ENCODE peak calls at places on chromosomes 7 and 10, in four cellular contexts. One of them, this sample, is unnamed.

GRCh38 chr10:103491729-103492364 is 1.7 kb upstream of the NEURL1 start:
- DNase-seq in CD4-positive, alpha-beta memory T cell: no peak
- DNase-seq in GM12878: no peak
- DNase-seq in gastrocnemius medialis: no peak
- DNase-seq in this sample: peak; percentile 39

GRCh38 chr10:14487511-14487909 is 156.8 kb upstream of the FRMD4A start:
- DNase-seq in CD4-positive, alpha-beta memory T cell: no peak
- DNase-seq in GM12878: no peak
- DNase-seq in gastrocnemius medialis: no peak
- DNase-seq in this sample: no peak

GRCh38 chr10:111968624-111969023 is 214.9 kb downstream of the GPAM start:
- DNase-seq in CD4-positive, alpha-beta memory T cell: no peak
- DNase-seq in GM12878: no peak
- DNase-seq in gastrocnemius medialis: no peak
- DNase-seq in this sample: no peak

GRCh38 chr10:72315611-72316385 is 38.9 kb downstream of the DNAJB12 start:
- DNase-seq in CD4-positive, alpha-beta memory T cell: no peak
- DNase-seq in GM12878: no peak
- DNase-seq in gastrocnemius medialis: peak; percentile 94
- DNase-seq in this sample: no peak

GRCh38 chr10:106540606-106541005 is 623.9 kb downstream of the SORCS1 start:
- DNase-seq in CD4-positive, alpha-beta memory T cell: no peak
- DNase-seq in GM12878: no peak
- DNase-seq in gastrocnemius medialis: no peak
- DNase-seq in this sample: peak; percentile 77

GRCh38 chr7:36015733-36016132 is 137.3 kb upstream of the EEPD1 start:
- DNase-seq in CD4-positive, alpha-beta memory T cell: no peak
- DNase-seq in GM12878: no peak
- DNase-seq in gastrocnemius medialis: no peak
- DNase-seq in this sample: no peak

GRCh38 chr10:65670087-65670486 is 1255.7 kb upstream of the LRRTM3 start:
- DNase-seq in CD4-positive, alpha-beta memory T cell: no peak
- DNase-seq in GM12878: no peak
- DNase-seq in gastrocnemius medialis: no peak
- DNase-seq in this sample: no peak

GRCh38 chr10:124621637-124622036 is 122.5 kb downstream of the FAM53B start:
- DNase-seq in CD4-positive, alpha-beta memory T cell: no peak
- DNase-seq in GM12878: no peak
- DNase-seq in gastrocnemius medialis: no peak
- DNase-seq in this sample: no peak

GRCh38 chr10:11242443-11243386 is 225.0 kb downstream of the CELF2 start:
- DNase-seq in CD4-positive, alpha-beta memory T cell: no peak
- DNase-seq in GM12878: peak; percentile 90
- DNase-seq in gastrocnemius medialis: no peak
- DNase-seq in this sample: peak; percentile 1

GRCh38 chr10:112115781-112116385 is 67.7 kb downstream of the GPAM start:
- DNase-seq in CD4-positive, alpha-beta memory T cell: peak; percentile 20
- DNase-seq in GM12878: no peak
- DNase-seq in gastrocnemius medialis: peak; percentile 23
- DNase-seq in this sample: peak; percentile 58

GRCh38 chr10:116690356-116691078 is 51.8 kb downstream of the HSPA12A start:
- DNase-seq in CD4-positive, alpha-beta memory T cell: no peak
- DNase-seq in GM12878: no peak
- DNase-seq in gastrocnemius medialis: no peak
- DNase-seq in this sample: no peak

GRCh38 chr7:130838738-130839137 is 104.7 kb upstream of the KLF14 start:
- DNase-seq in CD4-positive, alpha-beta memory T cell: no peak
- DNase-seq in GM12878: peak; percentile 15
- DNase-seq in gastrocnemius medialis: no peak
- DNase-seq in this sample: no peak

GRCh38 chr10:35607475-35608316 is 2.6 kb downstream of the GJD4 start:
- DNase-seq in CD4-positive, alpha-beta memory T cell: peak; percentile 1
- DNase-seq in GM12878: no peak
- DNase-seq in gastrocnemius medialis: no peak
- DNase-seq in this sample: no peak

GRCh38 chr10:82653244-82653933 is 778.4 kb downstream of the NRG3 start:
- DNase-seq in CD4-positive, alpha-beta memory T cell: no peak
- DNase-seq in GM12878: no peak
- DNase-seq in gastrocnemius medialis: no peak
- DNase-seq in this sample: no peak

GRCh38 chr10:22321156-22321711 is 335 bp downstream of the BMI1 start:
- DNase-seq in CD4-positive, alpha-beta memory T cell: peak; percentile 74
- DNase-seq in GM12878: no peak
- DNase-seq in gastrocnemius medialis: no peak
- DNase-seq in this sample: peak; percentile 83

GRCh38 chr10:35300063-35300699 is 36.1 kb upstream of the CCNY start:
- DNase-seq in CD4-positive, alpha-beta memory T cell: no peak
- DNase-seq in GM12878: peak; percentile 51
- DNase-seq in gastrocnemius medialis: peak; percentile 38
- DNase-seq in this sample: no peak

GRCh38 chr10:44416021-44416758 is 31.3 kb upstream of the CXCL12 start:
- DNase-seq in CD4-positive, alpha-beta memory T cell: no peak
- DNase-seq in GM12878: no peak
- DNase-seq in gastrocnemius medialis: no peak
- DNase-seq in this sample: no peak

GRCh38 chr10:28922127-28922526 is 244.8 kb downstream of the BAMBI start:
- DNase-seq in CD4-positive, alpha-beta memory T cell: no peak
- DNase-seq in GM12878: no peak
- DNase-seq in gastrocnemius medialis: no peak
- DNase-seq in this sample: no peak

GRCh38 chr7:1665721-1666250 is 4.3 kb upstream of the ELFN1 start:
- DNase-seq in CD4-positive, alpha-beta memory T cell: no peak
- DNase-seq in GM12878: no peak
- DNase-seq in gastrocnemius medialis: peak; percentile 2
- DNase-seq in this sample: peak; percentile 61

GRCh38 chr7:36390199-36391090 is 783 bp downstream of the ANLN start:
- DNase-seq in CD4-positive, alpha-beta memory T cell: peak; percentile 28
- DNase-seq in GM12878: no peak
- DNase-seq in gastrocnemius medialis: no peak
- DNase-seq in this sample: peak; percentile 90

GRCh38 chr10:97090035-97090434 is 95.7 kb downstream of the SLIT1 start:
- DNase-seq in CD4-positive, alpha-beta memory T cell: no peak
- DNase-seq in GM12878: no peak
- DNase-seq in gastrocnemius medialis: no peak
- DNase-seq in this sample: no peak

GRCh38 chr7:40463449-40463848 is 328.6 kb downstream of the SUGCT start:
- DNase-seq in CD4-positive, alpha-beta memory T cell: no peak
- DNase-seq in GM12878: no peak
- DNase-seq in gastrocnemius medialis: no peak
- DNase-seq in this sample: no peak

GRCh38 chr7:4010923-4011656 is 671.0 kb upstream of the FOXK1 start:
- DNase-seq in CD4-positive, alpha-beta memory T cell: no peak
- DNase-seq in GM12878: no peak
- DNase-seq in gastrocnemius medialis: no peak
- DNase-seq in this sample: no peak

GRCh38 chr7:37694208-37695080 is 10.9 kb downstream of the GPR141 start:
- DNase-seq in CD4-positive, alpha-beta memory T cell: no peak
- DNase-seq in GM12878: no peak
- DNase-seq in gastrocnemius medialis: no peak
- DNase-seq in this sample: no peak

GRCh38 chr7:73976761-73977625 is 51.0 kb upstream of the ELN start:
- DNase-seq in CD4-positive, alpha-beta memory T cell: no peak
- DNase-seq in GM12878: no peak
- DNase-seq in gastrocnemius medialis: peak; percentile 8
- DNase-seq in this sample: peak; percentile 20

GRCh38 chr7:31553636-31554035 is 39.7 kb downstream of the ITPRID1 start:
- DNase-seq in CD4-positive, alpha-beta memory T cell: no peak
- DNase-seq in GM12878: no peak
- DNase-seq in gastrocnemius medialis: no peak
- DNase-seq in this sample: no peak

GRCh38 chr7:127654404-127655392 is 2.7 kb downstream of the SND1 start:
- DNase-seq in CD4-positive, alpha-beta memory T cell: no peak
- DNase-seq in GM12878: no peak
- DNase-seq in gastrocnemius medialis: no peak
- DNase-seq in this sample: peak; percentile 18

GRCh38 chr7:33932221-33932620 is 26.9 kb downstream of the BMPER start:
- DNase-seq in CD4-positive, alpha-beta memory T cell: no peak
- DNase-seq in GM12878: no peak
- DNase-seq in gastrocnemius medialis: no peak
- DNase-seq in this sample: no peak

GRCh38 chr7:100476903-100477870 is 1.8 kb downstream of the TSC22D4 start:
- DNase-seq in CD4-positive, alpha-beta memory T cell: peak; percentile 29
- DNase-seq in GM12878: no peak
- DNase-seq in gastrocnemius medialis: no peak
- DNase-seq in this sample: no peak

GRCh38 chr7:55570939-55571338 is 1.4 kb downstream of the VOPP1 start:
- DNase-seq in CD4-positive, alpha-beta memory T cell: no peak
- DNase-seq in GM12878: no peak
- DNase-seq in gastrocnemius medialis: no peak
- DNase-seq in this sample: peak; percentile 26

GRCh38 chr10:103231047-103231551 is 14.6 kb upstream of the RPEL1 start:
- DNase-seq in CD4-positive, alpha-beta memory T cell: no peak
- DNase-seq in GM12878: no peak
- DNase-seq in gastrocnemius medialis: peak; percentile 68
- DNase-seq in this sample: peak; percentile 55

DNA sequence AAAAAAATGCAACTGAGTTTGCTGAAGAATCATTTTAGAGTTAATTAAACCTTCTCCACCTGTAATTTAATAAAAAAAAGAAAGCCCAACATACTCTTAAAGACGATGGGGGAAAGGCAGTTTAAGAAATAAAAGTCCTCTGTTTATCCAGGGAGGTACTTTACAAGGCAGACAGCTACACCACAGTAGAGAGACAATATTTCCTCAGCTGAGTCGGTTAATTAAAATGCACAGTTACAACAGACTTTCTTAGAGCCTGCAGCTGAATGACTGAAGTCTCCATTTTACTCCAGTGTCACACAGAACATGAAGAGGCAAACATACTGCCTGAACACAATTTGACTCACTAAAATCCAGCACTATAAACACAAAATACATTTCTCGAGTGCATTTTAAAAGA is 15.1 kb downstream of the LRRTM3 start:
- DNase-seq in CD4-positive, alpha-beta memory T cell: no peak
- DNase-seq in GM12878: no peak
- DNase-seq in gastrocnemius medialis: no peak
- DNase-seq in this sample: no peak
- H3K4me1 ChIP-seq in CD4-positive, alpha-beta memory T cell: no peaks in the 10 kb centered on the region
- H3K4me1 ChIP-seq in GM12878: no peaks in the 10 kb centered on the region
- H3K4me1 ChIP-seq in gastrocnemius medialis: no peaks in the 10 kb centered on the region
- H3K4me1 ChIP-seq in this sample: no peaks in the 10 kb centered on the region

GRCh38 chr10:58641095-58641531 is 128.4 kb downstream of the BICC1 start:
- DNase-seq in CD4-positive, alpha-beta memory T cell: no peak
- DNase-seq in GM12878: no peak
- DNase-seq in gastrocnemius medialis: no peak
- DNase-seq in this sample: peak; percentile 30

GRCh38 chr10:58638406-58638805 is 125.7 kb downstream of the BICC1 start:
- DNase-seq in CD4-positive, alpha-beta memory T cell: no peak
- DNase-seq in GM12878: no peak
- DNase-seq in gastrocnemius medialis: no peak
- DNase-seq in this sample: no peak

GRCh38 chr10:58642283-58642682 is 129.6 kb downstream of the BICC1 start:
- DNase-seq in CD4-positive, alpha-beta memory T cell: no peak
- DNase-seq in GM12878: no peak
- DNase-seq in gastrocnemius medialis: no peak
- DNase-seq in this sample: no peak

GRCh38 chr10:58641708-58642107 is 129.0 kb downstream of the BICC1 start:
- DNase-seq in CD4-positive, alpha-beta memory T cell: no peak
- DNase-seq in GM12878: no peak
- DNase-seq in gastrocnemius medialis: no peak
- DNase-seq in this sample: no peak

DNA sequence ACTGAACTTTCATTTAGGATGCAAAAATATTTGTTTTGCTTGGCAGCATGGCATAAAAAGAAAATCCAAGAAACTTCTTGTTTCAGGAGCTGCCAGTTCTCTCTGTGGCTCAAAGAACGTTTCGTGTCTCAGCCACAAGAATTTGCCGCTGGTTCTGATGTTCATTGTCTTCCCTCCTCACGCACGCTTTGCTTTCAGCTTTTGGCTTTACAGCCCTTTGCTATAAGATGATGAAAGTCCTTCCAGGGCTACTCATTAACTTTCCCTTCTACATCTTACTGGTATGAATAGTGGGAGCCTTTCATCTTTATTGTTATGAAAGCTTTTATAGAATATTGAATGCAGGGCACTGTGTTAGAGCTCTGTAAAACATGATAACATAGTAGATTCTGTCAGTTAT is 124.7 kb downstream of the BICC1 start:
- DNase-seq in CD4-positive, alpha-beta memory T cell: no peak
- DNase-seq in GM12878: no peak
- DNase-seq in gastrocnemius medialis: no peak
- DNase-seq in this sample: no peak
- H3K4me3 ChIP-seq in CD4-positive, alpha-beta memory T cell: no peak overlapping the region
- H3K4me3 ChIP-seq in GM12878: no peak overlapping the region
- H3K4me3 ChIP-seq in gastrocnemius medialis: no peak overlapping the region
- H3K4me3 ChIP-seq in this sample: no peak overlapping the region

GRCh38 chr10:110506448-110506847 is 8.7 kb downstream of the DUSP5 start:
- DNase-seq in CD4-positive, alpha-beta memory T cell: no peak
- DNase-seq in GM12878: no peak
- DNase-seq in gastrocnemius medialis: no peak
- DNase-seq in this sample: no peak

GRCh38 chr10:110504111-110504735 is 6.5 kb downstream of the DUSP5 start:
- DNase-seq in CD4-positive, alpha-beta memory T cell: peak; percentile 80
- DNase-seq in GM12878: peak; percentile 93
- DNase-seq in gastrocnemius medialis: peak; percentile 28
- DNase-seq in this sample: no peak

GRCh38 chr10:110507303-110507702 is 9.6 kb downstream of the DUSP5 start:
- DNase-seq in CD4-positive, alpha-beta memory T cell: no peak
- DNase-seq in GM12878: no peak
- DNase-seq in gastrocnemius medialis: no peak
- DNase-seq in this sample: no peak

GRCh38 chr10:110503528-110504110 is 5.9 kb downstream of the DUSP5 start:
- DNase-seq in CD4-positive, alpha-beta memory T cell: no peak
- DNase-seq in GM12878: no peak
- DNase-seq in gastrocnemius medialis: no peak
- DNase-seq in this sample: no peak

DNA sequence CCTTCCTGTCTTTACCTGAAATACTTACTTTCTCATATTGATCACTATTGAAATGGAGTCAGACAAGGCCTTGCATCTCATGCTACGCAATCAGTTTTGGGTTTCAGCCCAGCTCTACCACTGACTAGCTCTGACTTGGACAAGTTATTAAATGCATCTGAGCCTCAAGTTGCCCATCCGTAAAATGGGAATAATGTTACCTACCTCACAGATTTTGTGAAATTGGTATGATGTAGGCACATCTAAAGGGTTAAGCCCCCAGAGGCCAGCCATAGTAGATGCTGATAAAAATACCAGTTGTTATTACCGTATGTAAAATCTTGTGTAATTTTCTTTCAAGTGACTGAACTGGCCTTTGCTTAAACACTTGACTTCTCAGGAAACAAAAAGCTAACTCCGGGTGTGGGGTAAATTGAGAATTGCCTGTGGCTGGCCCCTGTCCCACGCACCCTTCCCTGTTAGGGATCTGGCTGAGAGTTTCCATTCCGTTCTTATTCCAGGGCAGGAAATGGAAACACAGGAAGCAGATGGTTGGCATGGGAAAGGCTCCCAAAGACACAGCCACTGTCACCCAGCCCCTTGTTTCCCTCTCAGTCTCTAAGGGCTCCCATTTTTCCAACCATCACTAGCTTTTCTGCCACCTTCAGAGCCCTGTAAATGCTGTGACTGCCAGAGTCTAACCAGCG is 7.6 kb downstream of the DUSP5 start:
- DNase-seq in CD4-positive, alpha-beta memory T cell: no peak
- DNase-seq in GM12878: no peak
- DNase-seq in gastrocnemius medialis: no peak
- DNase-seq in this sample: no peak
- H3K4me1 ChIP-seq in CD4-positive, alpha-beta memory T cell: peaks cover 67% of the 10 kb centered on the region
- H3K4me1 ChIP-seq in GM12878: peaks cover 49% of the 10 kb centered on the region
- H3K4me1 ChIP-seq in gastrocnemius medialis: peaks cover 8% of the 10 kb centered on the region
- H3K4me1 ChIP-seq in this sample: peaks cover 57% of the 10 kb centered on the region

GRCh38 chr7:47827321-47827720 is 120.9 kb downstream of the PKD1L1 start:
- DNase-seq in CD4-positive, alpha-beta memory T cell: no peak
- DNase-seq in GM12878: no peak
- DNase-seq in gastrocnemius medialis: no peak
- DNase-seq in this sample: no peak
- H3K4me3 ChIP-seq in CD4-positive, alpha-beta memory T cell: no peak overlapping the region
- H3K4me3 ChIP-seq in GM12878: no peak overlapping the region
- H3K4me3 ChIP-seq in gastrocnemius medialis: no peak overlapping the region
- H3K4me3 ChIP-seq in this sample: no peak overlapping the region

This sample was measured in A673.